ENCODE peak calls at places on chromosomes 7 and 10, in five cellular contexts. U is psoas muscle, D is breast epithelium, W is MM.1S, F is OCI-LY7. V is an unnamed sample.

GRCh38 chr10:132396495-132397035 is 435 bp upstream of the PWWP2B start:
- DNase-seq in U (peak; percentile 89), D (no peak), W (peak; percentile 46), F (peak; percentile 57), V (peak; percentile 68)

GRCh38 chr7:101302641-101303101 is 18.9 kb downstream of the IFT22 start:
- DNase-seq in D (no peak), F (no peak), U (peak; percentile 41), W (no peak), V (no peak)

GRCh38 chr7:55339033-55339995 is 25.8 kb upstream of the LANCL2 start:
- DNase-seq in U (no peak), D (no peak), F (no peak), W (no peak), V (no peak)

GRCh38 chr10:21518629-21519321 is 6.7 kb downstream of the SKIDA1 start:
- DNase-seq in W (no peak), F (no peak), D (no peak), U (no peak), V (no peak)

GRCh38 chr10:20927495-20927894 is 30.4 kb upstream of the NEBL start:
- DNase-seq in F (no peak), W (no peak), U (no peak), D (no peak), V (no peak)

GRCh38 chr10:93415693-93416092 is 66.4 kb downstream of the MYOF start:
- DNase-seq in U (no peak), D (no peak), F (no peak), W (no peak), V (no peak)

GRCh38 chr10:108465871-108466641 is 1301.5 kb upstream of the SORCS1 start:
- DNase-seq in W (no peak), U (peak; percentile 56), F (no peak), D (no peak), V (no peak)

GRCh38 chr7:117572826-117573620 is 93.2 kb downstream of the CFTR start:
- DNase-seq in F (no peak), D (no peak), W (no peak), U (no peak), V (no peak)

GRCh38 chr7:135678612-135679575 is 16.6 kb downstream of the STMP1 start:
- DNase-seq in D (peak; percentile 87), U (peak; percentile 79), F (no peak), W (no peak), V (peak; percentile 55)

GRCh38 chr7:53383131-53383530 is 347.7 kb downstream of the POM121L12 start:
- DNase-seq in D (no peak), F (no peak), U (no peak), W (no peak), V (no peak)

GRCh38 chr7:70479153-70480021 is 652.6 kb upstream of the GALNT17 start:
- DNase-seq in U (no peak), W (no peak), D (no peak), F (no peak), V (no peak)

GRCh38 chr7:115749924-115750323 is 280.6 kb downstream of the TFEC start:
- DNase-seq in W (no peak), F (no peak), D (no peak), U (no peak), V (no peak)

GRCh38 chr10:49682879-49683278 is 3.4 kb downstream of the C10orf53 start:
- DNase-seq in F (no peak), W (no peak), D (no peak), U (no peak), V (no peak)

GRCh38 chr10:89090760-89091455 is 100.3 kb downstream of the FAS start:
- DNase-seq in W (no peak), F (no peak), U (no peak), D (no peak), V (no peak)

GRCh38 chr7:127448566-127448965 is 56.1 kb upstream of the ZNF800 start:
- DNase-seq in W (no peak), U (no peak), F (no peak), D (no peak), V (no peak)

GRCh38 chr7:22052221-22052639 is 106.5 kb upstream of the CDCA7L start:
- DNase-seq in W (no peak), U (no peak), D (no peak), F (no peak), V (no peak)

GRCh38 chr10:123502983-123503382 is 163.2 kb upstream of the GPR26 start:
- DNase-seq in D (no peak), U (no peak), W (peak; percentile 14), F (peak; percentile 8), V (no peak)

GRCh38 chr10:70751356-70751755 is 33.8 kb downstream of the TBATA start:
- DNase-seq in F (no peak), D (no peak), U (no peak), W (no peak), V (no peak)

GRCh38 chr7:96670338-96671289 is 39.0 kb downstream of the SEM1 start:
- DNase-seq in F (no peak), D (no peak), U (no peak), W (no peak), V (no peak)

GRCh38 chr7:32336726-32337125 is 153.5 kb downstream of the LSM5 start:
- DNase-seq in U (no peak), F (no peak), D (no peak), W (no peak), V (no peak)

GRCh38 chr10:84179059-84179710 is 5.6 kb downstream of the GPR15LG start:
- DNase-seq in U (no peak), W (no peak), F (peak; percentile 80), D (peak; percentile 57), V (no peak)

GRCh38 chr10:122505885-122506284 is 44.5 kb downstream of the HTRA1 start:
- DNase-seq in W (no peak), D (no peak), U (no peak), F (no peak), V (no peak)

GRCh38 chr10:72274730-72275350 is 1.1 kb downstream of the DDIT4 start:
- DNase-seq in U (peak; percentile 93), F (peak; percentile 73), D (peak; percentile 65), W (peak; percentile 36), V (peak; percentile 70)
- H3K4me3 ChIP-seq in U (peak overlapping the region; percentile 89), F (peak overlapping the region; percentile 77), D (peak overlapping the region; percentile 95), W (peak overlapping the region; percentile 85), V (peak overlapping the region; percentile 97)

DNA sequence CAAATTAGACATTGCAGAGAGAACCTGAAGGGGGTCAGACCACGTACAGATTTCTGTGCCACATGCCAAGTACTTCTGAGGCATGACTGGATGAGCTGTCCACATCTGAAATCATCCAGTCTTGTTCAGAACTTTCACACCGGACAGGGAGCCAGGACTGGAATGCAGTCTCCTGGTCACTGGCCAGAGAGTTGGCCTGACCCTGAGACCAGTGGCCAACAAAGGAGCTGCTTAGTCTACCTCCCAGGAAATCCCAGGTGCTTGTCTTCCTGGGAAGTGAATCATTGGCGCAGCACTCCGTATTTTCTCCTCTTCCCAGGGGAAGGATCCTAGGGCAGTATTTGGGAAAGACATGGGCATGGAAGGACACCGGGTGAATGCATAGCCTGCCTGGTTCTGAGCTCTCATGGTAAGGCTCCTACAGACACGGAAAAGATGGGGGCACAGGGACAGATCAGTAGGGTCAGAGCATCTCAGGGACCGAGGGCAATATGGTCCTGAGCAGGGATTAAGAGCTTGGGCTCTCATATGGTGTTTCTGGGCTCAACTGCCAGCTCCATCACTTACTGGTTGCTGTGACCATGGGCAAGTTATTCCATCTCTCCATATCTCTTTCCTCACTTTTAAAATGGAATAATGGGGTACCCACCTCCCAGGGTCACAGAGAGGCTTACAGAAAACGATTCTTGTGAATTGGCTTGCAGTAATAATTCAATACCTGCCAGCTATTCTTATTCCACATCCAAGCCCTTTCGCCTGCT is 1.3 kb upstream of the SCD start:
- DNase-seq in W (no peak), U (peak; percentile 66), D (no peak), F (peak; percentile 50), V (no peak)
- H3K4me3 ChIP-seq in W (peak overlapping the region; percentile 99), U (peak overlapping the region; percentile 74), D (peak overlapping the region; percentile 84), F (peak overlapping the region; percentile 95), V (peak overlapping the region; percentile 74)

GRCh38 chr7:87875151-87876039 is 765 bp downstream of the SLC25A40 start:
- DNase-seq in F (peak; percentile 49), W (peak; percentile 24), U (no peak), D (no peak), V (no peak)

GRCh38 chr7:87878208-87878735 is 2.0 kb downstream of the DBF4 start:
- DNase-seq in D (no peak), U (no peak), F (no peak), W (no peak), V (no peak)

GRCh38 chr7:87876759-87877234 is 504 bp downstream of the DBF4 start:
- DNase-seq in F (peak; percentile 72), W (peak; percentile 71), D (peak; percentile 42), U (peak; percentile 72), V (peak; percentile 41)

GRCh38 chr7:87877641-87878040 is 1.3 kb downstream of the DBF4 start:
- DNase-seq in U (no peak), D (no peak), F (no peak), W (peak; percentile 39), V (no peak)

DNA sequence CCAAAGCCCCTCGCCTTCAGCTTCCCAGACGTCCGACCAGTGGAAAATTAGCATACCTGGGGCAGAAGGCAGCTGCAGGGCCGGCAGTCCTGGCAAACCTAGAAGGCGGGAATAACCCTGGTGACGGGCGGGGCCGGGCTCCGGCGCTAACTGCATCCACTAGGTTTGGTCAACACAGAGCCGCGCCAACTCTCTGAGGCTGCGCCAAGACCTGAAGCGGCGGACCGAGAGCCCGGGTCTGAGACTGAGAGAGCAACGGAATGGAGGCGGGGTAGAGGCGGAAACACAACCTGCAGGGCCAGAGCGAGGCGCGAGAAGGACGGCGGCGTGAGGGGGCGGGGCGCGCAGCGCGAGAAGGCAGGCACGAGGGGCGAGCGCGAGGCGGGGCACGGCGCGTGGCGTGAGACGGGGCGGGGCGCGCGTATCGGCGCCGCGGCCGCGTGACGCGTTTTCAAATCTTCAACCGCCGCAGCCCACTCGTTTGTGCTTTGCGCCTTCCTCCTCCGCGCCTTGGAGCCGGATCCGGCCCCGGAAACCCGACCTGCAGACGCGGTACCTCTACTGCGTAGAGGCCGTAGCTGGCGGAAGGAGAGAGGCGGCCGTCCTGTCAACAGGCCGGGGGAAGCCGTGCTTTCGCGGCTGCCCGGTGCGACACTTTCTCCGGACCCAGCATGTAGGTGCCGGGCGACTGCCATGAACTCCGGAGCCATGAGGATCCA is at the start of the genes DBF4 and SLC25A40:
- DNase-seq in D (peak; percentile 90), U (peak; percentile 97), F (peak; percentile 96), W (peak; percentile 97), V (peak; percentile 95)
- H3K4me3 ChIP-seq in D (peak within 1 kb of the TSS; percentile 96), U (peak within 1 kb of the TSS; percentile 88), F (peak within 1 kb of the TSS; percentile 94), W (peak within 1 kb of the TSS; percentile 94), V (peak within 1 kb of the TSS; percentile 82)

GRCh38 chr7:381211-382117 is 91.5 kb downstream of the FOXL3 start:
- DNase-seq in W (no peak), F (no peak), D (peak; percentile 16), U (peak; percentile 44), V (peak; percentile 9)

GRCh38 chr7:380226-380550 is 90.2 kb downstream of the FOXL3 start:
- DNase-seq in U (peak; percentile 22), F (no peak), D (no peak), W (no peak), V (peak; percentile 10)

GRCh38 chr7:379456-380225 is 89.7 kb downstream of the FOXL3 start:
- DNase-seq in U (peak; percentile 57), F (no peak), D (peak; percentile 16), W (no peak), V (peak; percentile 30)

GRCh38 chr7:378551-379455 is 88.8 kb downstream of the FOXL3 start:
- DNase-seq in W (no peak), D (peak; percentile 16), U (peak; percentile 53), F (no peak), V (peak; percentile 14)

DNA sequence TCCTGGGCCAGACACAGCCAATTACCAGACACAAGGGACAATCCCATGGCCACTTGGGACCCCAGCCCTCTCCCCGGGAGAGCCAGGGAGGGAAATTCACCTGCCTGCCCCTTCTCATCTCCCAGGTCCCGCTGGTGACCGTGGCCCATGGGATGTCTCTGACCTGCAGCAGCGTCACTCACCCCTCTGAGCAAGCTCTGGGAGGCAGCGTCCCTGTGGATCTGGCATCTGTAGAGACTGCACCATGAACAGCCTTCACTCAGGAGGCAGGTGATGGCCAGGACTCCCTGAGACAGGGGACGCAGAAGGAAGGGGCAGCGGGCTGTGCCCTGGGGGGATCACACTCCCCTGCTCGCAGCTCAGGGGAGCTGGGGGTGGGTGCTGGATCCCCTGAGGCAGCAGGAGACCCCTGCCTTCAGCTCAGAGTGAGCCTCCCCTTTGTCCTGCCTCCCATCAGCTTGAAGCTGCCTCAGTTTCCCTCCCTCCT is 90.8 kb downstream of the FOXL3 start:
- DNase-seq in W (no peak), U (peak; percentile 15), F (no peak), D (peak; percentile 15), V (no peak)
- H3K4me3 ChIP-seq in W (no peak overlapping the region), U (no peak overlapping the region), F (no peak overlapping the region), D (no peak overlapping the region), V (no peak overlapping the region)